ENCODE peak calls at places on chromosome 17, in four cellular contexts. Q is osteocyte, O is cardiac fibroblast, Z is NCI-H1105. D is an unnamed sample.

GRCh38 chr17:62718420-62718819 is 89.7 kb downstream of the MARCHF10 start:
- DNase-seq in Z (no peak), O (peak), Q (no peak), D (no peak)

GRCh38 chr17:77948690-77949114 is 9.8 kb upstream of the TNRC6C start:
- DNase-seq in O (peak), Q (no peak), Z (no peak), D (no peak)

GRCh38 chr17:75594499-75595283 is 7.1 kb downstream of the MYO15B start:
- DNase-seq in Q (peak), O (no peak), Z (no peak), D (no peak)

GRCh38 chr17:32878211-32878610 is 1.3 kb upstream of the MYO1D start:
- DNase-seq in Z (no peak), O (peak), Q (no peak), D (no peak)

GRCh38 chr17:147796-148740 is 10.7 kb downstream of the SCGB1C2 start:
- DNase-seq in Z (no peak), Q (peak), O (no peak), D (no peak)

GRCh38 chr17:27294689-27295630 is 1.0 kb downstream of the WSB1 start:
- DNase-seq in Z (peak), Q (no peak), O (peak), D (peak)

GRCh38 chr17:13581925-13582324 is 19.8 kb downstream of the HS3ST3A1 start:
- DNase-seq in Z (no peak), O (peak), Q (no peak), D (no peak)

GRCh38 chr17:59423137-59423703 is 91.8 kb downstream of the YPEL2 start:
- DNase-seq in O (peak), Q (no peak), Z (no peak), D (no peak)

GRCh38 chr17:78865682-78866390 is 25.2 kb upstream of the USP36 start:
- DNase-seq in O (peak), Q (peak), Z (peak), D (peak)

GRCh38 chr17:75472119-75472518 is 15.7 kb downstream of the TMEM94 start:
- DNase-seq in Q (no peak), O (no peak), Z (peak), D (no peak)

GRCh38 chr17:2704890-2705248 is 6.7 kb downstream of the CLUH start:
- DNase-seq in Q (no peak), Z (no peak), O (no peak), D (no peak)

GRCh38 chr17:79915850-79916430 is 76.7 kb upstream of the CBX4 start:
- DNase-seq in Z (no peak), Q (no peak), O (peak), D (no peak)

GRCh38 chr17:35241520-35241919 is 1.4 kb upstream of the SLFN5 start:
- DNase-seq in O (no peak), Q (no peak), Z (no peak), D (no peak)

GRCh38 chr17:4098516-4099209 is 44.2 kb downstream of the ZZEF1 start:
- DNase-seq in O (peak), Z (no peak), Q (no peak), D (no peak)

GRCh38 chr17:45967378-45967777 is 31.7 kb upstream of the STH start:
- DNase-seq in Q (no peak), Z (no peak), O (no peak), D (no peak)

GRCh38 chr17:57329380-57330214 is 73.3 kb downstream of the MSI2 start:
- DNase-seq in Q (no peak), Z (no peak), O (no peak), D (no peak)

GRCh38 chr17:50094243-50094752 is 853 bp upstream of the PDK2 start:
- DNase-seq in O (peak), Q (peak), Z (peak), D (peak)

GRCh38 chr17:28057731-28058246 is 15.3 kb downstream of the NLK start:
- DNase-seq in Z (no peak), Q (no peak), O (peak), D (no peak)

GRCh38 chr17:58219789-58220183 is 731 bp upstream of the MKS1 start:
- DNase-seq in O (no peak), Q (no peak), Z (no peak), D (no peak)

GRCh38 chr17:38421224-38421841 is 6.9 kb upstream of the ARHGAP23 start:
- DNase-seq in Z (no peak), Q (no peak), O (peak), D (no peak)

GRCh38 chr17:62822080-62822904 is 14.2 kb upstream of the MARCHF10 start:
- DNase-seq in Z (no peak), O (no peak), Q (peak), D (peak)

GRCh38 chr17:33494156-33494555 is 201.1 kb upstream of the ASIC2 start:
- DNase-seq in Q (no peak), Z (no peak), O (peak), D (no peak)

GRCh38 chr17:3526491-3526890 is 31.1 kb downstream of the TRPV3 start:
- DNase-seq in Z (no peak), O (no peak), Q (no peak), D (no peak)

GRCh38 chr17:45425125-45425983 is 7.3 kb downstream of the ARHGAP27 start:
- DNase-seq in Q (no peak), O (peak), Z (peak), D (no peak)

GRCh38 chr17:18362509-18363020 is 785 bp downstream of the SHMT1 start:
- DNase-seq in Q (no peak), O (peak), Z (peak), D (peak)

D was measured in esophagus muscularis mucosa.